ENCODE peak calls at places on chromosomes 2 and 18, in ten cellular contexts. Z is upper lobe of right lung; H is activated B cell treated with CpG ODN at 0.5 μM for 24 hours; J is CD4-positive, alpha-beta T cell; S is neural progenitor cell; N is epithelial cell of esophagus; E is Calu3; B is tibial nerve; C is GM06990; Y is heart right ventricle. L is an unnamed sample.

GRCh38 chr2:202831241-202831997 is 40.1 kb downstream of the ICA1L start:
- DNase-seq in Z (no peak), H (no peak), J (peak), S (peak), N (peak), E (peak), B (peak), C (peak), Y (no peak), L (no peak)

GRCh38 chr2:235000426-235001236 is 48.8 kb downstream of the SH3BP4 start:
- DNase-seq in Z (no peak), H (no peak), J (no peak), S (no peak), N (no peak), E (peak), B (no peak), C (no peak), Y (no peak), L (no peak)

GRCh38 chr2:138079976-138080375 is 115.7 kb downstream of the HNMT start:
- DNase-seq in Z (no peak), H (no peak), J (no peak), S (no peak), N (peak), E (no peak), B (no peak), C (no peak), Y (no peak), L (no peak)

GRCh38 chr18:45012286-45012685 is 331.6 kb downstream of the SETBP1 start:
- DNase-seq in Z (no peak), H (no peak), J (no peak), S (no peak), N (no peak), E (no peak), B (no peak), C (no peak), Y (no peak), L (no peak)

GRCh38 chr18:64131314-64131713 is 17.6 kb downstream of the LINC00305 start:
- DNase-seq in Z (no peak), H (no peak), J (no peak), S (no peak), N (no peak), E (no peak), B (no peak), C (no peak), Y (no peak), L (no peak)

GRCh38 chr18:24846133-24846532 is 385.7 kb downstream of the HRH4 start:
- DNase-seq in Z (no peak), H (no peak), J (no peak), S (no peak), N (no peak), E (no peak), B (no peak), C (no peak), Y (no peak), L (no peak)

GRCh38 chr2:63786506-63786905 is 55.2 kb upstream of the UGP2 start:
- DNase-seq in Z (no peak), H (no peak), J (no peak), S (no peak), N (no peak), E (no peak), B (no peak), C (no peak), Y (no peak), L (no peak)

GRCh38 chr2:28702415-28702859 is 49.2 kb upstream of the PPP1CB start:
- DNase-seq in Z (no peak), H (no peak), J (no peak), S (no peak), N (no peak), E (no peak), B (no peak), C (no peak), Y (peak), L (no peak)

GRCh38 chr2:218168635-218169462 is 2.1 kb upstream of the CXCR1 start:
- DNase-seq in Z (peak), H (peak), J (peak), S (peak), N (peak), E (peak), B (peak), C (no peak), Y (peak), L (peak)

GRCh38 chr2:181037922-181038321 is 57.5 kb downstream of the UBE2E3 start:
- DNase-seq in Z (no peak), H (no peak), J (no peak), S (no peak), N (peak), E (no peak), B (no peak), C (no peak), Y (no peak), L (no peak)

GRCh38 chr18:10771053-10771709 is 245.4 kb downstream of the NAPG start:
- DNase-seq in Z (no peak), H (no peak), J (no peak), S (no peak), N (peak), E (no peak), B (no peak), C (peak), Y (no peak), L (no peak)

GRCh38 chr2:164693390-164693789 is 72.1 kb upstream of the GRB14 start:
- DNase-seq in Z (no peak), H (no peak), J (no peak), S (no peak), N (no peak), E (no peak), B (no peak), C (no peak), Y (no peak), L (no peak)

GRCh38 chr2:186256540-186256939 is 229.5 kb upstream of the ZC3H15 start:
- DNase-seq in Z (no peak), H (no peak), J (no peak), S (peak), N (peak), E (peak), B (no peak), C (no peak), Y (no peak), L (no peak)

GRCh38 chr2:240959214-240959940 is 39.0 kb upstream of the SNED1 start:
- DNase-seq in Z (no peak), H (no peak), J (no peak), S (no peak), N (no peak), E (no peak), B (peak), C (no peak), Y (no peak), L (no peak)
- TF ChIP-seq CTCF in Z (no peak), H (no peak), J (no peak), S (no peak), N (no peak), E (no peak), B (no peak), C (no peak), Y (no peak), L (no peak)

DNA sequence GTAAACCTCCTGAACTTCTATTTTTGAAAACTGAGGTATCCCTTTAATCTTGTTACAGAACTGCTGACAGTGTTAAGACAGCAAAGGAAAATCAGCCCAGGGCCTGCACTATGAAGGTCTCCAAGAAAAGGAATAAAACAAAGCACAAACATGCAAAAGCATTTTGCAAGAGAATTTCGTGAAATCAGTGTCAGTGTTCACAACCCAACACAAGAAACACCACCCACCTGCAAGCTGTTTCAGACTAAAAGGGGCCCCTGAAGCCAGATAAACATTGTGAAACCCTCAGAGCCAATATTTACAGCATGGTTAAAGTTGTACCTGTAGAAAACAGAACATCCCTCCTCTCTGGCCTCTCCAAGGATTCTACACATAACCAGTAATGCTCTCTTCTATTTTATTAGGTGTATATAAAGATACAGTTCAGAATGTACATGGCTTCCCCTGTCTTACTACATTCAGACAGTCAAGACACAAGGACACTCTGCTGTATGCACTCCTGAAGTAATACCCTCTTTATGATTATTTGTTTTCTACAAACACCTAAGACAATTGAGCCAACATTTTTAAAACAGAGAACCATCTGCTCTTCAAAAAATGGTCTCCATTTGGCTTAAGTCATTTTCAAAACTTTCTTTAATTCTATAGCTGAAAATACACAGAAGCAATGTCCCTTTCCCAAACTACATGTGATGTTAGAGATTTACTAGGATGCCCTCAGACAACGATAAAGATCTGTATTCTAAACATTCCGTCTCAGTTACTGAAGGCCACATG is 149.5 kb upstream of the ZFP36L2 start:
- DNase-seq in Z (no peak), H (no peak), J (no peak), S (no peak), N (no peak), E (no peak), B (no peak), C (no peak), Y (no peak), L (no peak)
- TF ChIP-seq CTCF in Z (no peak), H (no peak), J (no peak), S (no peak), N (no peak), E (no peak), B (no peak), C (no peak), Y (no peak), L (no peak)

GRCh38 chr2:140695163-140695562 is 1435.7 kb downstream of the LRP1B start:
- DNase-seq in Z (no peak), H (no peak), J (no peak), S (peak), N (peak), E (peak), B (no peak), C (no peak), Y (no peak), L (no peak)
- TF ChIP-seq CTCF in Z (no peak), H (no peak), J (no peak), S (no peak), N (no peak), E (no peak), B (no peak), C (no peak), Y (no peak), L (no peak)

GRCh38 chr2:153165021-153165420 is 313.5 kb downstream of the RPRM start:
- DNase-seq in Z (no peak), H (no peak), J (no peak), S (no peak), N (no peak), E (no peak), B (no peak), C (no peak), Y (no peak), L (no peak)

DNA sequence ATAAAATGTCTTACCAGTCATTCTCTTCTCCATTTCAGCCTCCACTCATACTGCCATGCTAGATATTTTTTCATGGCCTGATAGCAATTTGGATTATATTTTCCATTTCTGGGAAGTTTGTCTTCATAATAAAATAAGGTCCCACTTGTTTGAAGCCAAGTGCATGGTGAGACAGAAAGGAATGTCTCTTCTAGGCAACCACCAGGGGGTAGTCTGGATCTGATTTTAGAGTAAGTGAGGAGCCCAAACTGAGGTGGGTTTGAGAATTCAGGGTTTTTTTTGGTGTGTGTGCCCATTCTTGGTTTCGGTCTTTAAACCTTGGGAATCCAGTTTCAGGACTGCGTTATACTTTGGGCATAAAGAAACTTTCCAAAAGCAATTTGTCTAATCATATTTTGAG is 315.5 kb downstream of the RPRM start:
- DNase-seq in Z (no peak), H (no peak), J (no peak), S (peak), N (peak), E (peak), B (no peak), C (no peak), Y (no peak), L (no peak)
- TF ChIP-seq CTCF in Z (peak), H (no peak), J (no peak), S (peak), N (peak), E (peak), B (no peak), C (peak), Y (peak), L (no peak)

DNA sequence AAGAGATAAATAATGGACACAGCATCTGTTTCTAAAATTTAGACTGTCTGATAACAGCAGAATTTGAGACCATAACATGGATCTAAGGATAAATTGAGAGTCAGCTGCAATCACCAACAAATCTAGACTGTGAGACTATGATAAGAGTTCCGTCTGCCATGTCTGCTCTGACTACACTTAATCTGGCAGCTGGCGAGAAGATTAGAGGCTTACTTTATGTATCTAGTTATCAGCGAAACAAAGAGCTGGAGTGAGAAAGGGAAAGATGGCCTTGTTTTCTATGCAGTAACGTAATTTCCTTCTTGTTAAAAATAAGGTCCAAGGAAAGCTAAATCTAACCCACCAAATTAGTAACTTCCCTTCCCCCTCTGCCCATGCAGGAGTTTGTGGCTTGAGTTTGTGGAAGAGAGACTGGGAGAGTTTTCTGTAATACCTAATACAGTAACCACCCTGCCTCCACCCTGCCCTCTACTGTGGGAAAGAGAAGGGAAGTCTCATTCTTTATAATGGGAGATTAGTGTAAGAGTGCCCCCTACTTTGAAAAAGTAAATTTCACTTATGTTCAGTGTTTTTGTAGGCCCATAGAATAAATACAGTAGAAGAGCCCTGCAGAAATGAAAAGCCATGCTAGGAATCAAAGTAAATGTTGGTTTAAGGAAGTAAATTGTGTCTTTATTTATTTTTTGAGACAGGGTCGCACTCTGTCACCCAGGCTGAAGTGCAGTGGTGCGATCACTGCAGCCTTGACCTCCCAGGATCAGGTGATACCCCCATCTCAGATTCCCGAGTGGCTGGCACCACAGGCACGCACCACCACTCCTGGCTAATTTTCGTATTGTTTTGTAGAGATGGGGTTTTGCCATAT is 27.5 kb downstream of the EML4 start:
- DNase-seq in Z (no peak), H (no peak), J (peak), S (peak), N (peak), E (peak), B (peak), C (peak), Y (no peak), L (no peak)
- TF ChIP-seq CTCF in Z (peak), H (no peak), J (peak), S (peak), N (peak), E (peak), B (peak), C (peak), Y (peak), L (no peak)

GRCh38 chr18:13107074-13107473 is 111.5 kb upstream of the LDLRAD4 start:
- DNase-seq in Z (no peak), H (no peak), J (no peak), S (no peak), N (no peak), E (no peak), B (no peak), C (no peak), Y (no peak), L (no peak)

GRCh38 chr18:13100942-13101658 is 109.9 kb downstream of the CEP192 start:
- DNase-seq in Z (no peak), H (no peak), J (no peak), S (no peak), N (no peak), E (no peak), B (no peak), C (no peak), Y (no peak), L (no peak)

GRCh38 chr18:13101659-13101992 is 110.5 kb downstream of the CEP192 start:
- DNase-seq in Z (no peak), H (no peak), J (no peak), S (no peak), N (no peak), E (no peak), B (no peak), C (no peak), Y (no peak), L (no peak)

GRCh38 chr18:13105059-13105458 is 113.5 kb upstream of the LDLRAD4 start:
- DNase-seq in Z (no peak), H (no peak), J (no peak), S (no peak), N (no peak), E (no peak), B (no peak), C (no peak), Y (no peak), L (no peak)

DNA sequence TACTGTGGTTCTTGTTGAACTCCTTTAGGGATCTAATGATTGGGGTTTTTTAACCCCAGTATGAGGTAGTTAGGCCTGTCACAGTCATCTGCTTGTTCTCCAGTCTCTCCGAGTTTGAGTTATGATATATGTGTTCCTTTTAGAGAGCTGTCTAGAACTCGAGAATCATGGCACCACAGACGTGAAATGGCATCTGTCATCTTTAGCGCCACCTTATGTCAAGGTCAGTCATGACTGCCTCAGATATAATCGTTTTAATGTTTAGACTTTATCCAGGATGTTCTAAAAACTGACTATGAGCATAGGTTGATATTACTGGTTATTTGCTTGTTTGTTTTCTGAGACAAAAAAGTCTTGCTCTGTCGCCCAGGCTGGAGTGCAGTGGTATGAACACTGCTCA is 112.2 kb downstream of the CEP192 start:
- DNase-seq in Z (no peak), H (no peak), J (no peak), S (no peak), N (peak), E (no peak), B (no peak), C (no peak), Y (no peak), L (no peak)
- TF ChIP-seq CTCF in Z (peak), H (no peak), J (peak), S (peak), N (peak), E (peak), B (no peak), C (peak), Y (no peak), L (no peak)

DNA sequence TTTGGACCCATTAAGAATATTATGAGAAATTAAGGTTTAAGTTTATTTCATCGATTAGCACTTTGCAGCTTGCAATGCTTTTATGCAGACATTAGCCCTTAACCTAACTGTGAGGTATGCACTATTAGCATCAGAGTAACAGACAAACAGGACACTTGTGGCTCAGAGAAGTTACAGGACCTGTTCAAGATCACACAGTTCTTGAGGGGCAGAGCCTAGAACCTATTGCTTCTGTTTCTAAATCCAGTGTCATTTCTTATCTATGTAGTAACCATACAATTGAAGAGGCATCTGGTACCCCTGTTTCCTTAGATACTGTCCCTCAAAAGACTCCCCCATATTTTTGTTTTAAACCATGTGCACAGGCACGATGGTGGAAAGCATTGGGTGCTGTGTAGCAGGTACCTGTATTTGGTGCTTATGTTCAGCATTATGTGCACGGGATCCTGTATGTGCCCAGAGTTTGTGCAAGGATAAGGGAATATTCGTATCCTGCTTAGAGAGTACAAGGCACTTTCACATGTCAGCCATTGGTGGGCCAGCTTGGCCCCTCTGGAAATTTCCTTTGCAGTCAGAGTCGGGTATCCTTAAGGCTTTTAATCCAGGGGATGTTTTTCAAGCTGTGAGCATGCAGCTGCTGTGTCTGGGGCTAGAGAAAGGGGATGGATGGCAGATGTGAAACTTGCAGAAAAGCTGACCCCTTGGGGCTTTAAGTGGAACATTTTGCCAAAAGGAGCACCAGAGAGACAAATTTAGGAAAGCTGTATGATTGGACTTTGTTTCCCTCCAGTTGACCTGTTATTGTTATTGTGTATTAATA is 2.0 kb downstream of the LBH start:
- DNase-seq in Z (no peak), H (no peak), J (no peak), S (peak), N (no peak), E (no peak), B (no peak), C (no peak), Y (no peak), L (no peak)
- TF ChIP-seq CTCF in Z (no peak), H (no peak), J (no peak), S (no peak), N (no peak), E (no peak), B (no peak), C (no peak), Y (no peak), L (no peak)

GRCh38 chr18:70128271-70128670 is 77.2 kb downstream of the RTTN start:
- DNase-seq in Z (no peak), H (no peak), J (no peak), S (no peak), N (no peak), E (no peak), B (no peak), C (no peak), Y (no peak), L (no peak)
- TF ChIP-seq CTCF in Z (no peak), H (no peak), J (no peak), S (no peak), N (no peak), E (no peak), B (no peak), C (no peak), Y (no peak), L (no peak)

L was measured in omental fat pad.